ENCODE peak calls at places on chromosomes 1 and 21, in five cellular contexts. One of them, this sample, is unnamed.

GRCh38 chr1:21665711-21666571 is 3.2 kb downstream of the RAP1GAP start:
- DNase-seq in heart right ventricle: peak; percentile 62
- DNase-seq in effector memory CD4-positive, alpha-beta T cell: no peak
- DNase-seq in cardiac muscle cell: no peak
- DNase-seq in endodermal cell: peak; percentile 53
- DNase-seq in this sample: peak; percentile 39

GRCh38 chr1:240232548-240232947 is 140.9 kb downstream of the FMN2 start:
- DNase-seq in heart right ventricle: no peak
- DNase-seq in effector memory CD4-positive, alpha-beta T cell: no peak
- DNase-seq in cardiac muscle cell: no peak
- DNase-seq in endodermal cell: no peak
- DNase-seq in this sample: no peak

GRCh38 chr1:60878323-60878722 is 204.0 kb upstream of the NFIA start:
- DNase-seq in heart right ventricle: no peak
- DNase-seq in effector memory CD4-positive, alpha-beta T cell: no peak
- DNase-seq in cardiac muscle cell: no peak
- DNase-seq in endodermal cell: no peak
- DNase-seq in this sample: no peak

GRCh38 chr1:154328318-154329151 is 3.2 kb downstream of the ATP8B2 start:
- DNase-seq in heart right ventricle: peak; percentile 87
- DNase-seq in effector memory CD4-positive, alpha-beta T cell: peak; percentile 85
- DNase-seq in cardiac muscle cell: peak; percentile 80
- DNase-seq in endodermal cell: peak; percentile 87
- DNase-seq in this sample: peak; percentile 94

GRCh38 chr1:77779529-77780281 is at the start of gene MIGA1:
- DNase-seq in heart right ventricle: peak; percentile 80
- DNase-seq in effector memory CD4-positive, alpha-beta T cell: peak; percentile 81
- DNase-seq in cardiac muscle cell: peak; percentile 92
- DNase-seq in endodermal cell: peak; percentile 95
- DNase-seq in this sample: peak; percentile 89

GRCh38 chr1:56522680-56523079 is 56.7 kb downstream of the PLPP3 start:
- DNase-seq in heart right ventricle: no peak
- DNase-seq in effector memory CD4-positive, alpha-beta T cell: no peak
- DNase-seq in cardiac muscle cell: no peak
- DNase-seq in endodermal cell: no peak
- DNase-seq in this sample: no peak

GRCh38 chr1:150619576-150620509 is 9.6 kb downstream of the ENSA start:
- DNase-seq in heart right ventricle: no peak
- DNase-seq in effector memory CD4-positive, alpha-beta T cell: no peak
- DNase-seq in cardiac muscle cell: no peak
- DNase-seq in endodermal cell: no peak
- DNase-seq in this sample: peak; percentile 36

GRCh38 chr1:181356505-181357340 is 126.6 kb upstream of the CACNA1E start:
- DNase-seq in heart right ventricle: no peak
- DNase-seq in effector memory CD4-positive, alpha-beta T cell: no peak
- DNase-seq in cardiac muscle cell: peak; percentile 29
- DNase-seq in endodermal cell: peak; percentile 41
- DNase-seq in this sample: no peak

GRCh38 chr1:68049941-68050878 is at the start of gene DIRAS3:
- DNase-seq in heart right ventricle: no peak
- DNase-seq in effector memory CD4-positive, alpha-beta T cell: no peak
- DNase-seq in cardiac muscle cell: peak; percentile 11
- DNase-seq in endodermal cell: peak; percentile 55
- DNase-seq in this sample: peak; percentile 47

GRCh38 chr1:164466429-164466828 is 92.6 kb upstream of the PBX1 start:
- DNase-seq in heart right ventricle: no peak
- DNase-seq in effector memory CD4-positive, alpha-beta T cell: no peak
- DNase-seq in cardiac muscle cell: no peak
- DNase-seq in endodermal cell: no peak
- DNase-seq in this sample: no peak

GRCh38 chr21:41658321-41658720 is 108.5 kb downstream of the RIPK4 start:
- DNase-seq in heart right ventricle: no peak
- DNase-seq in effector memory CD4-positive, alpha-beta T cell: no peak
- DNase-seq in cardiac muscle cell: no peak
- DNase-seq in endodermal cell: no peak
- DNase-seq in this sample: no peak

GRCh38 chr1:12541274-12542137 is 76.5 kb downstream of the DHRS3 start:
- DNase-seq in heart right ventricle: peak; percentile 65
- DNase-seq in effector memory CD4-positive, alpha-beta T cell: no peak
- DNase-seq in cardiac muscle cell: peak; percentile 33
- DNase-seq in endodermal cell: peak; percentile 58
- DNase-seq in this sample: peak; percentile 69

GRCh38 chr1:6454856-6455751 is 10.9 kb downstream of the TNFRSF25 start:
- DNase-seq in heart right ventricle: no peak
- DNase-seq in effector memory CD4-positive, alpha-beta T cell: peak; percentile 38
- DNase-seq in cardiac muscle cell: no peak
- DNase-seq in endodermal cell: peak; percentile 89
- DNase-seq in this sample: peak; percentile 86
- H3K4me3 ChIP-seq in heart right ventricle: no peak overlapping the region
- H3K4me3 ChIP-seq in effector memory CD4-positive, alpha-beta T cell: no peak overlapping the region
- H3K4me3 ChIP-seq in cardiac muscle cell: no peak overlapping the region
- H3K4me3 ChIP-seq in endodermal cell: no peak overlapping the region
- H3K4me3 ChIP-seq in this sample: no peak overlapping the region

GRCh38 chr1:205772607-205773032 is 2.7 kb downstream of the RAB29 start:
- DNase-seq in heart right ventricle: no peak
- DNase-seq in effector memory CD4-positive, alpha-beta T cell: no peak
- DNase-seq in cardiac muscle cell: no peak
- DNase-seq in endodermal cell: no peak
- DNase-seq in this sample: no peak
- H3K36me3 ChIP-seq in heart right ventricle: no peaks in the 10 kb centered on the region
- H3K36me3 ChIP-seq in effector memory CD4-positive, alpha-beta T cell: peaks cover 17% of the 10 kb centered on the region
- H3K36me3 ChIP-seq in cardiac muscle cell: no peaks in the 10 kb centered on the region
- H3K36me3 ChIP-seq in endodermal cell: no peaks in the 10 kb centered on the region
- H3K36me3 ChIP-seq in this sample: no peaks in the 10 kb centered on the region

GRCh38 chr1:205062319-205062718 is 19.3 kb downstream of the CNTN2 start:
- DNase-seq in heart right ventricle: no peak
- DNase-seq in effector memory CD4-positive, alpha-beta T cell: no peak
- DNase-seq in cardiac muscle cell: no peak
- DNase-seq in endodermal cell: no peak
- DNase-seq in this sample: no peak

GRCh38 chr1:205062895-205063294 is 19.9 kb downstream of the CNTN2 start:
- DNase-seq in heart right ventricle: no peak
- DNase-seq in effector memory CD4-positive, alpha-beta T cell: no peak
- DNase-seq in cardiac muscle cell: no peak
- DNase-seq in endodermal cell: no peak
- DNase-seq in this sample: no peak

GRCh38 chr1:205060746-205061145 is 17.7 kb downstream of the CNTN2 start:
- DNase-seq in heart right ventricle: no peak
- DNase-seq in effector memory CD4-positive, alpha-beta T cell: no peak
- DNase-seq in cardiac muscle cell: no peak
- DNase-seq in endodermal cell: no peak
- DNase-seq in this sample: no peak

GRCh38 chr1:205061227-205061626 is 18.2 kb downstream of the CNTN2 start:
- DNase-seq in heart right ventricle: no peak
- DNase-seq in effector memory CD4-positive, alpha-beta T cell: no peak
- DNase-seq in cardiac muscle cell: no peak
- DNase-seq in endodermal cell: no peak
- DNase-seq in this sample: peak; percentile 76

DNA sequence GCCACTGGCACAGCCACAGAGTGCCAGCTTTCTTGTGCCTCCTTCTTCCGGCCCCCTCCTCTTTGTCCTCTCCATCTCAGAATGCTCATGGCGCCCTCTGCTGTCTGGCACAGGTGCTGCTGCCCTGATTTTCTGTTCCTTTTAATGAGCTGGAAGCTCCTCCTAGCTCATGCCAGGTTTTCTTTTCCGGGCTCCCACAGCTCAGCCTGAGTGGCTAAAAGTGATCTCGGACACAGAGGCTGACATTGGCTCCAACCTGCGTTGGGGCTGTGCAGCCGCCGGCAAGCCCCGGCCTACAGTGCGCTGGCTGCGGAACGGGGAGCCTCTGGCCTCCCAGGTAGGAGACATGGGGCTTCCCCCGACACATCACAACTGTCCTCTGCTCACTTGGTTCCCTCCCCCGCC is 18.7 kb downstream of the CNTN2 start:
- DNase-seq in heart right ventricle: peak; percentile 74
- DNase-seq in effector memory CD4-positive, alpha-beta T cell: peak; percentile 27
- DNase-seq in cardiac muscle cell: peak; percentile 81
- DNase-seq in endodermal cell: peak; percentile 97
- DNase-seq in this sample: peak; percentile 96
- H3K4me3 ChIP-seq in heart right ventricle: no peak overlapping the region
- H3K4me3 ChIP-seq in effector memory CD4-positive, alpha-beta T cell: no peak overlapping the region
- H3K4me3 ChIP-seq in cardiac muscle cell: no peak overlapping the region
- H3K4me3 ChIP-seq in endodermal cell: no peak overlapping the region
- H3K4me3 ChIP-seq in this sample: no peak overlapping the region

GRCh38 chr1:62247391-62248168 is 52.9 kb downstream of the L1TD1 start:
- DNase-seq in heart right ventricle: no peak
- DNase-seq in effector memory CD4-positive, alpha-beta T cell: no peak
- DNase-seq in cardiac muscle cell: peak; percentile 63
- DNase-seq in endodermal cell: peak; percentile 87
- DNase-seq in this sample: peak; percentile 47

GRCh38 chr1:62245201-62245600 is 50.6 kb downstream of the L1TD1 start:
- DNase-seq in heart right ventricle: no peak
- DNase-seq in effector memory CD4-positive, alpha-beta T cell: no peak
- DNase-seq in cardiac muscle cell: no peak
- DNase-seq in endodermal cell: no peak
- DNase-seq in this sample: no peak

DNA sequence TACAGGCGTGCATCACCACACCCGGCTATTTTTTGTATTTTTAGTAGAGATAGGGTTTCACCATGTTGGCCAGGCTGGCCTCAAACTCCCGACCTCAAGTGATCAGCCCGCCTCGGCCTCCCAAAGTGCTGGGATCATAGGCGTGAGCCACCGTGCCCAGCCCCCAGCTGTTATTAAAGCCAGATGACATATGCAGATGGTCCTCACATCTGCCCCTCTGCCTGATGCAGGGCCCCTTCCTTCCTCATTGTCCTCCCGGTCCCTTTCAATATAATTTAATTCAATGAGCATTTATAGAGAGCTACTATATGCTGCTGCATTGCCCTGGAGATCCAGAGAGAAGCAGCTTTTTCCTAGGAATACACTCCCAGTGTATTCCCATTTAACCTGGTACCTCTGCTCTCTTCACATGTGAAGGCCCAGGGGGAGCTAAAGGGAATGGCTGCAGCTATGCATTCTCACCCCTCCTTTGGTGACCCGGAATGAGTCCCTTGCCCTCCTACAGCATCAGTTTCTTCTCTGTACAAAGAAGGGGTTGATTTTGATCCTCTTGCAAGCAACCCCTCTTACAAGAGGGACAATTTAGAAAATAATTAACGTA is 55.6 kb downstream of the L1TD1 start:
- DNase-seq in heart right ventricle: no peak
- DNase-seq in effector memory CD4-positive, alpha-beta T cell: no peak
- DNase-seq in cardiac muscle cell: no peak
- DNase-seq in endodermal cell: no peak
- DNase-seq in this sample: no peak
- H3K36me3 ChIP-seq in heart right ventricle: no peaks in the 10 kb centered on the region
- H3K36me3 ChIP-seq in effector memory CD4-positive, alpha-beta T cell: no peaks in the 10 kb centered on the region
- H3K36me3 ChIP-seq in cardiac muscle cell: no peaks in the 10 kb centered on the region
- H3K36me3 ChIP-seq in endodermal cell: no peaks in the 10 kb centered on the region
- H3K36me3 ChIP-seq in this sample: no peaks in the 10 kb centered on the region

GRCh38 chr1:206565973-206566372 is 46.3 kb downstream of the EIF2D start:
- DNase-seq in heart right ventricle: no peak
- DNase-seq in effector memory CD4-positive, alpha-beta T cell: no peak
- DNase-seq in cardiac muscle cell: no peak
- DNase-seq in endodermal cell: no peak
- DNase-seq in this sample: no peak

GRCh38 chr1:206566976-206567375 is 45.3 kb downstream of the EIF2D start:
- DNase-seq in heart right ventricle: no peak
- DNase-seq in effector memory CD4-positive, alpha-beta T cell: no peak
- DNase-seq in cardiac muscle cell: no peak
- DNase-seq in endodermal cell: no peak
- DNase-seq in this sample: no peak

GRCh38 chr1:206559661-206559995 is 52.3 kb downstream of the RASSF5 start:
- DNase-seq in heart right ventricle: no peak
- DNase-seq in effector memory CD4-positive, alpha-beta T cell: no peak
- DNase-seq in cardiac muscle cell: peak; percentile 32
- DNase-seq in endodermal cell: no peak
- DNase-seq in this sample: no peak

GRCh38 chr1:206560021-206560716 is 52.1 kb downstream of the EIF2D start:
- DNase-seq in heart right ventricle: no peak
- DNase-seq in effector memory CD4-positive, alpha-beta T cell: no peak
- DNase-seq in cardiac muscle cell: peak; percentile 83
- DNase-seq in endodermal cell: no peak
- DNase-seq in this sample: no peak

DNA sequence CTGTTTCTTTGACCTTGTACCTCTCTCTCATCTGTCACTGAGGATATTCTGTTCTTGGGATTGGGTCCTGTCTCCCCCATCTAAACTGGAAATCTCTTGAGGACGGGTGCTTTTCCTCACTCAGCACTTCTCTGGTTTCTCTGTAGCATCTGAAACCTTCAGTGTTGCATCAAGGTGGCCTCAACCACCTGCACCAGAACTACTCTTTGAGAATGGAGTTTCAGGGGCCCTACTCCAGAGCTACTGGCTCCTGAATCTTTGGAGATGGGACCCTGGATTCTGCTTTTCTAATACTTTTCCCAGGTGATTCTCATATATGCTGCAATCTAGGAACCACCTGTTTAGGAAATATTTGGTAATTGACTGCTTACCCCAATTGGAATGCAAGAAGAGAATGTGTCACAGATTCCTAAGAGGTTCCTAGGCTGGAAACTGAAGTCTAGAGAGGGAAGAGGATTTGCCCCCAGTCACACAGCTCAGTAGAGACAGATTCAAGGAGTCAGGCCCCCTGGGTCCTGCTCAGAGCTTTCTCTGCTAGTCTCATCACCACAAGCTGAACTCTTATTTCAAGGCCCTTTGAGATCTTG is 48.8 kb downstream of the EIF2D start:
- DNase-seq in heart right ventricle: no peak
- DNase-seq in effector memory CD4-positive, alpha-beta T cell: no peak
- DNase-seq in cardiac muscle cell: no peak
- DNase-seq in endodermal cell: no peak
- DNase-seq in this sample: no peak
- H3K4me3 ChIP-seq in heart right ventricle: no peak overlapping the region
- H3K4me3 ChIP-seq in effector memory CD4-positive, alpha-beta T cell: peak overlapping the region; percentile 13
- H3K4me3 ChIP-seq in cardiac muscle cell: no peak overlapping the region
- H3K4me3 ChIP-seq in endodermal cell: no peak overlapping the region
- H3K4me3 ChIP-seq in this sample: no peak overlapping the region

This sample was measured in H7.